ENCODE peak calls at places on chromosomes 12 and 14, in five cellular contexts. Y is stomach, E is HCT116, M is esophagus muscularis mucosa, C is prostate gland. Q is an unnamed sample.
A peak's percentile ranks its signal among the peaks of the same experiment; 100 is the strongest.

GRCh38 chr14:105092124-105092911 is 27.1 kb upstream of the GPR132 start:
- DNase-seq in M (no peak), E (no peak), C (no peak), Y (peak; percentile 46), Q (no peak)

GRCh38 chr14:103460415-103460814 is 62.2 kb downstream of the CKB start:
- DNase-seq in C (no peak), M (no peak), E (no peak), Y (no peak), Q (no peak)

GRCh38 chr12:45547822-45548221 is 181.7 kb upstream of the ARID2 start:
- DNase-seq in C (no peak), M (no peak), Y (no peak), E (no peak), Q (no peak)

GRCh38 chr12:78530065-78530765 is 334.4 kb upstream of the SYT1 start:
- DNase-seq in E (no peak), M (no peak), Y (no peak), C (no peak), Q (no peak)

GRCh38 chr14:106459971-106460730 is 933.8 kb downstream of the TMEM121 start:
- DNase-seq in Y (no peak), E (no peak), C (no peak), M (no peak), Q (no peak)

GRCh38 chr14:63960926-63961567 is 108.2 kb downstream of the SYNE2 start:
- DNase-seq in E (no peak), C (no peak), Y (no peak), M (no peak), Q (no peak)

GRCh38 chr12:22709292-22709691 is 84.3 kb downstream of the ETNK1 start:
- DNase-seq in E (peak; percentile 26), Y (no peak), C (no peak), M (no peak), Q (no peak)

GRCh38 chr12:49276304-49277290 is 11.7 kb downstream of the TUBA1C start:
- DNase-seq in E (no peak), M (no peak), C (no peak), Y (no peak), Q (no peak)

GRCh38 chr12:1115471-1116242 is 124.6 kb downstream of the ERC1 start:
- DNase-seq in Y (no peak), C (no peak), E (peak; percentile 26), M (no peak), Q (no peak)

GRCh38 chr14:103628684-103629502 is at the start of gene KLC1:
- DNase-seq in M (peak; percentile 94), Y (peak; percentile 87), E (peak; percentile 31), C (peak; percentile 80), Q (no peak)

GRCh38 chr12:120761581-120761980 is 36.0 kb downstream of the ACADS start:
- DNase-seq in E (no peak), M (peak; percentile 45), Y (peak; percentile 46), C (peak; percentile 77), Q (no peak)

GRCh38 chr14:102280376-102280962 is 24.5 kb downstream of the MOK start:
- DNase-seq in C (no peak), Y (no peak), M (no peak), E (no peak), Q (no peak)

GRCh38 chr12:49705479-49706267 is 1.5 kb downstream of the FMNL3 start:
- DNase-seq in M (no peak), C (no peak), Y (no peak), E (no peak), Q (no peak)

DNA sequence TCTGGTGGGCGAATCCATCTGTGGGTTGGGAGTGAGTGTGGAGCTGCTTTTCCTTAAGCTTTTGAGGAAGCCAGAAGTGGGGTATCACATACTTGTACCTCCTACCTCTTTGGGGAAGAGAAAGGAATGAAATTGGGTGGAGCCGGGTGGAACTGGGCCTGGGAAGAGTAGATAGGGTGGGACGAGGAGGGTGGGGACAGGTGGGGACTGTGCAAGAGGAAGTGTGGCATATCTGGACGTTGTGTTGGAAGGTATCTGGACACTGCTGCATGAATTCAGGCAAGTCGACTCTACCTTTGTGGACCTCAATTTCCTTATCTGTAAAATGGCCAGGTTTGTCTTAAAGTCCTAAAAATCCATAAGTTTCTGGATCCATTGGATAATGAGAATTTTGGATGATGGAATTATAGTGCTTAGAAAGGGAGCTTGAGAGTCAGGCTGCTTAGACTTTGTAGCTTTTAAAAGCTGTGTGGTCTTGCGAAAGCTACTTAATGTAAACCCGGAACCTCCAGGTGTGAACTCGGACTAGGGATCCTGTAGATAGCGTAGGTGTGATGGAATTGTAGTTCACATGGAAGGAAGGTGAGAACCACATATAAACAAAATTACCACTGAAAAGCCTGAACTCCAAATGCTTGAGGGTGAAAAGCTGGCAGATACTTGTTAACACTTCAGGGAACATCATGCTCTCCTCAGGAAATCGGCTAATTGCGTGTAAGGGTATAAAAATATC is 2.1 kb downstream of the VRTN start:
- DNase-seq in C (no peak), M (no peak), Y (no peak), E (no peak), Q (no peak)
- TF ChIP-seq POLR2AphosphoS5 in C (no peak), M (no peak), Y (no peak), E (no peak), Q (no peak)

GRCh38 chr12:105316931-105317330 is 13.6 kb upstream of the C12orf75 start:
- DNase-seq in E (no peak), M (no peak), Y (no peak), C (no peak), Q (no peak)

GRCh38 chr12:105315726-105316125 is 14.8 kb upstream of the C12orf75 start:
- DNase-seq in C (no peak), Y (no peak), E (no peak), M (no peak), Q (no peak)

GRCh38 chr12:105317453-105317852 is 13.0 kb upstream of the C12orf75 start:
- DNase-seq in M (no peak), Y (no peak), C (no peak), E (no peak), Q (no peak)

GRCh38 chr12:105317942-105318614 is 12.4 kb upstream of the C12orf75 start:
- DNase-seq in C (no peak), E (no peak), Y (no peak), M (no peak), Q (no peak)

GRCh38 chr12:105315130-105315529 is 15.4 kb upstream of the C12orf75 start:
- DNase-seq in M (no peak), E (no peak), Y (no peak), C (no peak), Q (no peak)
- TF ChIP-seq CTCF in M (no peak), E (no peak), Y (no peak), C (no peak), Q (no peak)

GRCh38 chr14:95318399-95318834 is 1.3 kb downstream of the CLMN start:
- DNase-seq in M (no peak), E (no peak), Y (no peak), C (no peak), Q (no peak)
- H3K27ac ChIP-seq in M (peak overlapping the region; percentile 69), E (no peak overlapping the region), Y (peak overlapping the region; percentile 91), C (peak overlapping the region; percentile 77), Q (peak overlapping the region; percentile 93)

DNA sequence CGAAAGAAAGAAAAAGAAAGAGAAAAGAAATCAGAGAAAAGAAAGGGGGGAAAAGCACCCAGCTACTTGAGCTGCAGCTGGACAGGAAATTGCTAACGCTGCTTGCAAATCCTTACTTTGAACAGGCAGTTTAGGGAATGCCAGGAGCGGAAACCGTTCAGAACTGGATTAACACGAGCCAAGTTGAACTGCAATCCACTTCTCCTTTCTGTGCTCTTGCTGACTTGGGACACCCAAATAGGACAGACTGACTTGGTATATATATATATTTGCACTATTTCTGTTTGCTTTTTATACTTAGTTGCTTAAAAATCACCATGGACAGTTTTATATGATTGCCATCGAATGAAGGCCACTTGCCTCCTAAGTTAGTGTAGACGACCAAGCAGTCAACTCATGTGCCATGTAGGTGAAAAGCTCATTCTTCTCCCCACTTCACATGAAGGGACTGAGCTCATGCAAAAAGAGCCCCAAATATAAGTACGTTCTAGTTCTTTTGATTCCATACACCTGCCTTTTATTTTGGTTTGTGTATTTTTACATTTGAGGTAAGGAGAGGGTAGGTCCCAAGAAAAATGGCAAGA is 5.5 kb downstream of the DUSP6 start:
- DNase-seq in Y (no peak), M (no peak), E (peak; percentile 45), C (no peak), Q (no peak)
- TF ChIP-seq POLR2AphosphoS5 in Y (no peak), M (peak; percentile 37), E (peak; percentile 61), C (no peak), Q (peak; percentile 23)

GRCh38 chr14:92793709-92794546 is at the start of gene GOLGA5:
- DNase-seq in C (peak; percentile 98), Y (peak; percentile 99), E (peak; percentile 92), M (peak; percentile 99), Q (peak; percentile 99)
- TF ChIP-seq CTCF in C (peak; percentile 58), Y (no peak), E (no peak), M (peak; percentile 32), Q (peak; percentile 22)

GRCh38 chr12:119318811-119319210 is 15.7 kb upstream of the CCDC60 start:
- DNase-seq in E (no peak), M (no peak), Y (no peak), C (no peak), Q (no peak)

GRCh38 chr12:119320678-119321077 is 13.9 kb upstream of the CCDC60 start:
- DNase-seq in Y (no peak), E (no peak), C (no peak), M (no peak), Q (no peak)

GRCh38 chr12:119326341-119326740 is 8.2 kb upstream of the CCDC60 start:
- DNase-seq in Y (no peak), M (no peak), E (no peak), C (peak; percentile 33), Q (no peak)

GRCh38 chr12:119319638-119320037 is 14.9 kb upstream of the CCDC60 start:
- DNase-seq in C (peak; percentile 65), M (no peak), Y (no peak), E (no peak), Q (no peak)

GRCh38 chr12:119322324-119322723 is 12.2 kb upstream of the CCDC60 start:
- DNase-seq in M (no peak), C (peak; percentile 14), Y (no peak), E (no peak), Q (no peak)
- H3K27ac ChIP-seq in M (peak overlapping the region; percentile 50), C (no peak overlapping the region), Y (no peak overlapping the region), E (no peak overlapping the region), Q (no peak overlapping the region)

GRCh38 chr12:59316938-59317337 is 278.9 kb upstream of the SLC16A7 start:
- DNase-seq in E (no peak), C (no peak), M (no peak), Y (no peak), Q (no peak)

GRCh38 chr12:59317598-59317997 is 278.2 kb upstream of the SLC16A7 start:
- DNase-seq in C (no peak), M (no peak), Y (no peak), E (no peak), Q (no peak)

GRCh38 chr12:59318940-59319339 is 276.9 kb upstream of the SLC16A7 start:
- DNase-seq in E (no peak), C (no peak), M (no peak), Y (no peak), Q (no peak)

GRCh38 chr12:59320112-59320511 is 275.7 kb upstream of the SLC16A7 start:
- DNase-seq in Y (no peak), E (no peak), M (no peak), C (no peak), Q (no peak)

GRCh38 chr12:59314209-59314608 is 281.6 kb upstream of the SLC16A7 start:
- DNase-seq in M (no peak), C (no peak), E (no peak), Y (no peak), Q (no peak)
- TF ChIP-seq POLR2AphosphoS5 in M (no peak), C (no peak), E (no peak), Y (no peak), Q (no peak)

Q was measured in vagina.